ENCODE peak calls at places on chromosomes 12 and 14, in nine cellular contexts. D, C, X, A, R, V, I, G and T are unnamed samples.
A peak's percentile ranks its signal among the peaks of the same experiment; 100 is the strongest.

GRCh38 chr12:26845057-26845666 is 12.2 kb upstream of the ITPR2 start:
- DNase-seq in D (peak; percentile 70), G (peak; percentile 27), V (peak; percentile 78), A (peak; percentile 65), I (peak; percentile 61), R (no peak), C (no peak), X (peak; percentile 81), T (peak; percentile 58)

GRCh38 chr12:132560831-132561783 is 49.3 kb downstream of the LRCOL1 start:
- DNase-seq in R (peak; percentile 91), G (no peak), D (peak; percentile 54), X (peak; percentile 43), V (peak; percentile 63), C (peak; percentile 86), A (peak; percentile 63), I (peak; percentile 73), T (no peak)

GRCh38 chr12:65526311-65526710 is 247.8 kb downstream of the MSRB3 start:
- DNase-seq in C (no peak), V (no peak), R (no peak), G (no peak), A (no peak), D (no peak), I (no peak), X (no peak), T (no peak)

GRCh38 chr14:60999536-60999935 is 18.5 kb downstream of the SLC38A6 start:
- DNase-seq in X (no peak), R (no peak), I (no peak), A (no peak), C (no peak), V (no peak), D (no peak), G (no peak), T (no peak)

GRCh38 chr12:21336656-21337055 is 1.9 kb upstream of the SLCO1A2 start:
- DNase-seq in C (no peak), A (no peak), G (no peak), I (no peak), D (no peak), V (no peak), R (no peak), X (no peak), T (no peak)

GRCh38 chr12:132185698-132186097 is 41.4 kb downstream of the NOC4L start:
- DNase-seq in I (no peak), D (no peak), A (no peak), X (no peak), V (no peak), G (no peak), C (no peak), R (no peak), T (no peak)

GRCh38 chr12:120235369-120236123 is 30.0 kb downstream of the PXN start:
- DNase-seq in X (no peak), I (no peak), V (no peak), A (peak; percentile 26), R (no peak), G (no peak), D (no peak), C (no peak), T (no peak)

GRCh38 chr12:1914116-1914911 is 4.1 kb downstream of the CACNA2D4 start:
- DNase-seq in G (peak; percentile 5), V (peak; percentile 8), X (no peak), R (peak; percentile 48), A (no peak), I (no peak), D (peak; percentile 20), C (peak; percentile 40), T (no peak)

GRCh38 chr12:128727461-128727860 is 96.3 kb downstream of the SLC15A4 start:
- DNase-seq in D (no peak), X (no peak), A (no peak), G (no peak), R (no peak), I (no peak), C (peak; percentile 39), V (no peak), T (no peak)

GRCh38 chr12:89649820-89650219 is 58.8 kb downstream of the ATP2B1 start:
- DNase-seq in A (no peak), G (no peak), D (no peak), C (no peak), X (no peak), R (no peak), V (no peak), I (no peak), T (no peak)

GRCh38 chr14:78902010-78902623 is 731.9 kb downstream of the NRXN3 start:
- DNase-seq in D (peak; percentile 31), V (peak; percentile 35), I (peak; percentile 15), X (peak; percentile 56), A (peak; percentile 44), G (no peak), R (no peak), C (no peak), T (no peak)

GRCh38 chr12:129887047-129887568 is 16.7 kb downstream of the TMEM132D start:
- DNase-seq in V (no peak), X (no peak), A (no peak), C (no peak), D (no peak), G (no peak), I (no peak), R (no peak), T (no peak)

GRCh38 chr12:55624056-55624455 is 12.6 kb upstream of the OR10P1 start:
- DNase-seq in R (no peak), G (no peak), I (no peak), C (no peak), V (no peak), X (no peak), A (no peak), D (no peak), T (no peak)

GRCh38 chr12:19546611-19547162 is 107.4 kb downstream of the AEBP2 start:
- DNase-seq in A (peak; percentile 92), G (no peak), I (no peak), R (no peak), D (no peak), C (no peak), X (no peak), V (no peak), T (no peak)

GRCh38 chr12:117141097-117141898 is 42.1 kb upstream of the TESC start:
- DNase-seq in R (no peak), A (no peak), I (no peak), D (no peak), V (no peak), G (no peak), X (no peak), C (no peak), T (no peak)

GRCh38 chr14:23704890-23705289 is 68.7 kb downstream of the DHRS2 start:
- DNase-seq in I (no peak), D (no peak), C (no peak), X (no peak), G (no peak), V (no peak), A (no peak), R (no peak), T (no peak)

GRCh38 chr12:100348657-100349454 is 8.0 kb upstream of the SLC17A8 start:
- DNase-seq in X (no peak), G (no peak), A (peak; percentile 37), R (no peak), V (no peak), D (no peak), I (no peak), C (no peak), T (no peak)

GRCh38 chr14:105485720-105486332 is 860 bp upstream of the CRIP1 start:
- DNase-seq in C (peak; percentile 87), R (no peak), A (peak; percentile 33), I (no peak), X (no peak), G (no peak), D (no peak), V (no peak), T (no peak)

GRCh38 chr14:106530423-106531107 is 1004.2 kb downstream of the TMEM121 start:
- DNase-seq in V (no peak), D (no peak), C (peak; percentile 39), I (peak; percentile 46), G (no peak), A (no peak), X (no peak), R (no peak), T (no peak)

GRCh38 chr12:118467576-118467975 is 91.2 kb downstream of the SUDS3 start:
- DNase-seq in R (no peak), D (no peak), C (no peak), I (no peak), G (no peak), A (no peak), V (no peak), X (no peak), T (no peak)
- TF ChIP-seq POLR2A in R (no peak), D (no peak), C (no peak), I (no peak), G (no peak), A (no peak), V (no peak), X (no peak), T (no peak)

GRCh38 chr12:52049286-52049685 is 2.0 kb upstream of the NR4A1 start:
- DNase-seq in V (no peak), D (no peak), C (no peak), G (no peak), A (no peak), I (no peak), R (peak; percentile 54), X (no peak), T (no peak)

GRCh38 chr12:52052471-52053186 is 1.4 kb downstream of the NR4A1 start:
- DNase-seq in D (peak; percentile 77), C (no peak), A (no peak), V (peak; percentile 13), R (no peak), G (peak; percentile 65), I (peak; percentile 71), X (peak; percentile 48), T (peak; percentile 35)

GRCh38 chr12:52050116-52050770 is 999 bp upstream of the NR4A1 start:
- DNase-seq in C (no peak), G (no peak), R (peak; percentile 79), A (no peak), I (no peak), X (peak; percentile 74), D (peak; percentile 67), V (peak; percentile 62), T (no peak)

GRCh38 chr12:52049688-52050087 is 1.6 kb upstream of the NR4A1 start:
- DNase-seq in G (no peak), I (no peak), V (no peak), C (no peak), R (no peak), X (no peak), A (no peak), D (no peak), T (no peak)

GRCh38 chr12:52050771-52051541 is at the start of gene NR4A1:
- DNase-seq in G (peak; percentile 97), R (peak; percentile 98), A (peak; percentile 96), V (peak; percentile 97), C (peak; percentile 100), D (peak; percentile 99), I (peak; percentile 99), X (peak; percentile 100), T (peak; percentile 99)
- H3K4me1 ChIP-seq in G (peaks cover 6% of the 10 kb centered on the region), R (peaks cover 63% of the 10 kb centered on the region), A (peaks cover 20% of the 10 kb centered on the region), V (peaks cover 41% of the 10 kb centered on the region), C (peaks cover 54% of the 10 kb centered on the region), D (peaks cover 48% of the 10 kb centered on the region), I (peaks cover 33% of the 10 kb centered on the region), X (peaks cover 32% of the 10 kb centered on the region), T (peaks cover 12% of the 10 kb centered on the region)

GRCh38 chr12:93402333-93403311 is 24.9 kb downstream of the NUDT4 start:
- DNase-seq in G (no peak), X (no peak), I (no peak), V (no peak), R (no peak), A (no peak), C (no peak), D (no peak), T (no peak)
- TF ChIP-seq POLR2A in G (no peak), X (no peak), I (no peak), V (no peak), R (no peak), A (no peak), C (no peak), D (no peak), T (no peak)

GRCh38 chr14:74604896-74605295 is 7.1 kb downstream of the LTBP2 start:
- DNase-seq in V (no peak), X (no peak), D (no peak), G (no peak), A (no peak), I (no peak), C (no peak), R (no peak), T (no peak)
- H3K4me1 ChIP-seq in V (peaks cover 13% of the 10 kb centered on the region), X (no peaks in the 10 kb centered on the region), D (peaks cover 42% of the 10 kb centered on the region), G (no peaks in the 10 kb centered on the region), A (peaks cover 19% of the 10 kb centered on the region), I (peaks cover 3% of the 10 kb centered on the region), C (peaks cover 18% of the 10 kb centered on the region), R (peaks cover 10% of the 10 kb centered on the region), T (peaks cover 8% of the 10 kb centered on the region)